ENCODE peak calls at places on chromosomes 13 and 19, in six cellular contexts. One of them, this sample, is unnamed.

GRCh38 chr13:78604782-78605611 is 1.6 kb upstream of the POU4F1 start:
- DNase-seq in cerebellar cortex: no peak
- DNase-seq in HTR-8/SVneo: peak
- DNase-seq in tibial nerve: no peak
- DNase-seq in GM19239: no peak
- DNase-seq in activated CD8-positive, alpha-beta memory T cell treated with anti-CD3 and anti-CD28 coated beads, Interleukin-2, amount 10 ng/mL, durations not matched to agents 7 days and 5 days: no peak
- DNase-seq in this sample: no peak

GRCh38 chr19:46218160-46218559 is 11.4 kb upstream of the IGFL1 start:
- DNase-seq in GM19239: no peak
- DNase-seq in tibial nerve: no peak
- DNase-seq in activated CD8-positive, alpha-beta memory T cell treated with anti-CD3 and anti-CD28 coated beads, Interleukin-2, amount 10 ng/mL, durations not matched to agents 7 days and 5 days: peak
- DNase-seq in cerebellar cortex: no peak
- DNase-seq in HTR-8/SVneo: peak
- DNase-seq in this sample: no peak

GRCh38 chr13:64756621-64757020 is 2473.5 kb downstream of the PCDH9 start:
- DNase-seq in activated CD8-positive, alpha-beta memory T cell treated with anti-CD3 and anti-CD28 coated beads, Interleukin-2, amount 10 ng/mL, durations not matched to agents 7 days and 5 days: no peak
- DNase-seq in HTR-8/SVneo: no peak
- DNase-seq in GM19239: no peak
- DNase-seq in cerebellar cortex: no peak
- DNase-seq in tibial nerve: no peak
- DNase-seq in this sample: no peak

GRCh38 chr19:28169168-28169862 is 1043.6 kb downstream of the UQCRFS1 start:
- DNase-seq in HTR-8/SVneo: no peak
- DNase-seq in cerebellar cortex: peak
- DNase-seq in tibial nerve: no peak
- DNase-seq in GM19239: no peak
- DNase-seq in activated CD8-positive, alpha-beta memory T cell treated with anti-CD3 and anti-CD28 coated beads, Interleukin-2, amount 10 ng/mL, durations not matched to agents 7 days and 5 days: no peak
- DNase-seq in this sample: no peak

GRCh38 chr13:88142653-88143052 is 471.5 kb downstream of the SLITRK5 start:
- DNase-seq in cerebellar cortex: no peak
- DNase-seq in tibial nerve: no peak
- DNase-seq in activated CD8-positive, alpha-beta memory T cell treated with anti-CD3 and anti-CD28 coated beads, Interleukin-2, amount 10 ng/mL, durations not matched to agents 7 days and 5 days: no peak
- DNase-seq in HTR-8/SVneo: no peak
- DNase-seq in GM19239: no peak
- DNase-seq in this sample: no peak

GRCh38 chr19:722553-723101 is 13.9 kb downstream of the PALM start:
- DNase-seq in GM19239: no peak
- DNase-seq in activated CD8-positive, alpha-beta memory T cell treated with anti-CD3 and anti-CD28 coated beads, Interleukin-2, amount 10 ng/mL, durations not matched to agents 7 days and 5 days: no peak
- DNase-seq in tibial nerve: no peak
- DNase-seq in cerebellar cortex: no peak
- DNase-seq in HTR-8/SVneo: no peak
- DNase-seq in this sample: no peak

GRCh38 chr19:13420780-13421179 is 85.5 kb downstream of the CACNA1A start:
- DNase-seq in GM19239: no peak
- DNase-seq in tibial nerve: no peak
- DNase-seq in HTR-8/SVneo: no peak
- DNase-seq in cerebellar cortex: no peak
- DNase-seq in activated CD8-positive, alpha-beta memory T cell treated with anti-CD3 and anti-CD28 coated beads, Interleukin-2, amount 10 ng/mL, durations not matched to agents 7 days and 5 days: no peak
- DNase-seq in this sample: no peak

GRCh38 chr13:26998265-26998664 is 173.3 kb downstream of the USP12 start:
- DNase-seq in cerebellar cortex: no peak
- DNase-seq in tibial nerve: no peak
- DNase-seq in HTR-8/SVneo: no peak
- DNase-seq in activated CD8-positive, alpha-beta memory T cell treated with anti-CD3 and anti-CD28 coated beads, Interleukin-2, amount 10 ng/mL, durations not matched to agents 7 days and 5 days: no peak
- DNase-seq in GM19239: no peak
- DNase-seq in this sample: no peak

GRCh38 chr13:93687261-93687660 is 460.7 kb downstream of the GPC6 start:
- DNase-seq in tibial nerve: no peak
- DNase-seq in cerebellar cortex: no peak
- DNase-seq in HTR-8/SVneo: no peak
- DNase-seq in GM19239: no peak
- DNase-seq in activated CD8-positive, alpha-beta memory T cell treated with anti-CD3 and anti-CD28 coated beads, Interleukin-2, amount 10 ng/mL, durations not matched to agents 7 days and 5 days: no peak
- DNase-seq in this sample: no peak

GRCh38 chr19:43101950-43102349 is 19.4 kb upstream of the PSG2 start:
- DNase-seq in HTR-8/SVneo: no peak
- DNase-seq in cerebellar cortex: peak
- DNase-seq in tibial nerve: no peak
- DNase-seq in GM19239: no peak
- DNase-seq in activated CD8-positive, alpha-beta memory T cell treated with anti-CD3 and anti-CD28 coated beads, Interleukin-2, amount 10 ng/mL, durations not matched to agents 7 days and 5 days: no peak
- DNase-seq in this sample: no peak

GRCh38 chr19:1858412-1859081 is 4.8 kb downstream of the KLF16 start:
- DNase-seq in GM19239: no peak
- DNase-seq in cerebellar cortex: no peak
- DNase-seq in HTR-8/SVneo: no peak
- DNase-seq in activated CD8-positive, alpha-beta memory T cell treated with anti-CD3 and anti-CD28 coated beads, Interleukin-2, amount 10 ng/mL, durations not matched to agents 7 days and 5 days: no peak
- DNase-seq in tibial nerve: no peak
- DNase-seq in this sample: no peak

GRCh38 chr13:106621833-106622232 is 53.9 kb upstream of the ARGLU1 start:
- DNase-seq in GM19239: no peak
- DNase-seq in HTR-8/SVneo: no peak
- DNase-seq in activated CD8-positive, alpha-beta memory T cell treated with anti-CD3 and anti-CD28 coated beads, Interleukin-2, amount 10 ng/mL, durations not matched to agents 7 days and 5 days: no peak
- DNase-seq in cerebellar cortex: no peak
- DNase-seq in tibial nerve: no peak
- DNase-seq in this sample: no peak

This sample was measured in HL-60.